ENCODE peak calls at places on chromosomes 1 and 21, in six cellular contexts. R, J, P, D, W and H are unnamed samples.

GRCh38 chr1:10867914-10868598 is 71.6 kb upstream of the CASZ1 start:
- DNase-seq in R (no peak), J (no peak), P (no peak), D (no peak), W (no peak), H (no peak)

GRCh38 chr1:184035719-184036516 is 1.6 kb downstream of the COLGALT2 start:
- DNase-seq in R (no peak), J (no peak), P (peak), D (no peak), W (no peak), H (no peak)

GRCh38 chr1:59580257-59580656 is 234.5 kb upstream of the HOOK1 start:
- DNase-seq in R (no peak), J (no peak), P (no peak), D (no peak), W (no peak), H (no peak)

GRCh38 chr1:229117664-229118300 is 153.1 kb upstream of the RAB4A start:
- DNase-seq in R (no peak), J (no peak), P (no peak), D (no peak), W (no peak), H (no peak)

GRCh38 chr1:62716397-62716796 is 28.2 kb upstream of the DOCK7 start:
- DNase-seq in R (no peak), J (no peak), P (no peak), D (no peak), W (no peak), H (no peak)

GRCh38 chr1:55034476-55035133 is 4.7 kb upstream of the PCSK9 start:
- DNase-seq in R (no peak), J (no peak), P (no peak), D (no peak), W (no peak), H (no peak)

GRCh38 chr1:61334718-61335589 is 252.6 kb downstream of the NFIA start:
- DNase-seq in R (no peak), J (no peak), P (no peak), D (no peak), W (no peak), H (no peak)

GRCh38 chr1:7121622-7121988 is 336.4 kb downstream of the CAMTA1 start:
- DNase-seq in R (no peak), J (no peak), P (no peak), D (no peak), W (no peak), H (no peak)

GRCh38 chr1:34781844-34782391 is 904 bp downstream of the GJB3 start:
- DNase-seq in R (no peak), J (no peak), P (no peak), D (no peak), W (no peak), H (no peak)

GRCh38 chr1:15158506-15159165 is 5.1 kb downstream of the TMEM51 start:
- DNase-seq in R (no peak), J (peak), P (no peak), D (peak), W (no peak), H (peak)

GRCh38 chr1:201176931-201177330 is 13.7 kb upstream of the IGFN1 start:
- DNase-seq in R (no peak), J (no peak), P (no peak), D (no peak), W (no peak), H (no peak)

GRCh38 chr21:38027901-38028300 is 111.6 kb upstream of the KCNJ6 start:
- DNase-seq in R (no peak), J (no peak), P (no peak), D (peak), W (peak), H (peak)

GRCh38 chr1:183327429-183328290 is 90.5 kb downstream of the NMNAT2 start:
- DNase-seq in R (no peak), J (no peak), P (no peak), D (no peak), W (no peak), H (no peak)

GRCh38 chr1:76040327-76040868 is 34.1 kb upstream of the ST6GALNAC3 start:
- DNase-seq in R (no peak), J (no peak), P (no peak), D (no peak), W (no peak), H (no peak)